ENCODE peak calls at places on chromosome 22, in five cellular contexts. One of them, this sample, is unnamed.

GRCh38 chr22:32583074-32583677 is 108.6 kb downstream of the FBXO7 start:
- DNase-seq in neural crest cell: no peak
- DNase-seq in lung: no peak
- DNase-seq in lower leg skin: no peak
- DNase-seq in tibial nerve: no peak
- DNase-seq in this sample: no peak

GRCh38 chr22:45235101-45235777 is 5.5 kb downstream of the KIAA0930 start:
- DNase-seq in neural crest cell: no peak
- DNase-seq in lung: no peak
- DNase-seq in lower leg skin: no peak
- DNase-seq in tibial nerve: no peak
- DNase-seq in this sample: no peak

GRCh38 chr22:48893288-48894063 is 934.2 kb downstream of the BRD1 start:
- DNase-seq in neural crest cell: no peak
- DNase-seq in lung: no peak
- DNase-seq in lower leg skin: no peak
- DNase-seq in tibial nerve: no peak
- DNase-seq in this sample: no peak

GRCh38 chr22:40395607-40396006 is 25.2 kb downstream of the SGSM3 start:
- DNase-seq in neural crest cell: no peak
- DNase-seq in lung: no peak
- DNase-seq in lower leg skin: no peak
- DNase-seq in tibial nerve: no peak
- DNase-seq in this sample: no peak

GRCh38 chr22:17430298-17430900 is 61.1 kb downstream of the CECR2 start:
- DNase-seq in neural crest cell: no peak
- DNase-seq in lung: no peak
- DNase-seq in lower leg skin: no peak
- DNase-seq in tibial nerve: peak; percentile 33
- DNase-seq in this sample: no peak

GRCh38 chr22:46287873-46288751 is 8.6 kb upstream of the GTSE1 start:
- DNase-seq in neural crest cell: no peak
- DNase-seq in lung: peak; percentile 54
- DNase-seq in lower leg skin: no peak
- DNase-seq in tibial nerve: no peak
- DNase-seq in this sample: no peak

GRCh38 chr22:27377501-27377900 is 424.1 kb downstream of the MN1 start:
- DNase-seq in neural crest cell: no peak
- DNase-seq in lung: peak; percentile 36
- DNase-seq in lower leg skin: no peak
- DNase-seq in tibial nerve: no peak
- DNase-seq in this sample: no peak

GRCh38 chr22:35630387-35630793 is 13.3 kb upstream of the MB start:
- DNase-seq in neural crest cell: no peak
- DNase-seq in lung: no peak
- DNase-seq in lower leg skin: no peak
- DNase-seq in tibial nerve: no peak
- DNase-seq in this sample: no peak

GRCh38 chr22:46990937-46991520 is 228.6 kb downstream of the TBC1D22A start:
- DNase-seq in neural crest cell: no peak
- DNase-seq in lung: no peak
- DNase-seq in lower leg skin: no peak
- DNase-seq in tibial nerve: no peak
- DNase-seq in this sample: no peak

GRCh38 chr22:41683616-41684015 is 5.1 kb downstream of the SNU13 start:
- DNase-seq in neural crest cell: no peak
- DNase-seq in lung: no peak
- DNase-seq in lower leg skin: no peak
- DNase-seq in tibial nerve: no peak
- DNase-seq in this sample: no peak

GRCh38 chr22:17781319-17782031 is 7.2 kb upstream of the BID start:
- DNase-seq in neural crest cell: no peak
- DNase-seq in lung: no peak
- DNase-seq in lower leg skin: peak; percentile 46
- DNase-seq in tibial nerve: no peak
- DNase-seq in this sample: peak; percentile 52

GRCh38 chr22:39309881-39310714 is 9.3 kb downstream of the RPL3 start:
- DNase-seq in neural crest cell: no peak
- DNase-seq in lung: no peak
- DNase-seq in lower leg skin: no peak
- DNase-seq in tibial nerve: no peak
- DNase-seq in this sample: no peak

GRCh38 chr22:19232620-19233019 is 54.1 kb upstream of the SLC25A1 start:
- DNase-seq in neural crest cell: no peak
- DNase-seq in lung: no peak
- DNase-seq in lower leg skin: no peak
- DNase-seq in tibial nerve: no peak
- DNase-seq in this sample: no peak

GRCh38 chr22:24433868-24434471 is 6.6 kb downstream of the ADORA2A start:
- DNase-seq in neural crest cell: no peak
- DNase-seq in lung: no peak
- DNase-seq in lower leg skin: no peak
- DNase-seq in tibial nerve: peak; percentile 43
- DNase-seq in this sample: no peak

GRCh38 chr22:38135133-38135706 is 24.7 kb upstream of the BAIAP2L2 start:
- DNase-seq in neural crest cell: no peak
- DNase-seq in lung: no peak
- DNase-seq in lower leg skin: no peak
- DNase-seq in tibial nerve: no peak
- DNase-seq in this sample: no peak

GRCh38 chr22:39893526-39893925 is at the start of gene ENTHD1:
- DNase-seq in neural crest cell: no peak
- DNase-seq in lung: no peak
- DNase-seq in lower leg skin: no peak
- DNase-seq in tibial nerve: no peak
- DNase-seq in this sample: no peak

GRCh38 chr22:30223303-30223702 is 23.3 kb downstream of the LIF start:
- DNase-seq in neural crest cell: no peak
- DNase-seq in lung: no peak
- DNase-seq in lower leg skin: no peak
- DNase-seq in tibial nerve: no peak
- DNase-seq in this sample: no peak

GRCh38 chr22:30225220-30225922 is 21.2 kb downstream of the LIF start:
- DNase-seq in neural crest cell: no peak
- DNase-seq in lung: no peak
- DNase-seq in lower leg skin: no peak
- DNase-seq in tibial nerve: no peak
- DNase-seq in this sample: no peak

GRCh38 chr22:30226192-30226832 is 20.2 kb downstream of the LIF start:
- DNase-seq in neural crest cell: no peak
- DNase-seq in lung: no peak
- DNase-seq in lower leg skin: no peak
- DNase-seq in tibial nerve: no peak
- DNase-seq in this sample: no peak

GRCh38 chr22:30222321-30222720 is 24.2 kb downstream of the LIF start:
- DNase-seq in neural crest cell: no peak
- DNase-seq in lung: no peak
- DNase-seq in lower leg skin: no peak
- DNase-seq in tibial nerve: no peak
- DNase-seq in this sample: no peak

DNA sequence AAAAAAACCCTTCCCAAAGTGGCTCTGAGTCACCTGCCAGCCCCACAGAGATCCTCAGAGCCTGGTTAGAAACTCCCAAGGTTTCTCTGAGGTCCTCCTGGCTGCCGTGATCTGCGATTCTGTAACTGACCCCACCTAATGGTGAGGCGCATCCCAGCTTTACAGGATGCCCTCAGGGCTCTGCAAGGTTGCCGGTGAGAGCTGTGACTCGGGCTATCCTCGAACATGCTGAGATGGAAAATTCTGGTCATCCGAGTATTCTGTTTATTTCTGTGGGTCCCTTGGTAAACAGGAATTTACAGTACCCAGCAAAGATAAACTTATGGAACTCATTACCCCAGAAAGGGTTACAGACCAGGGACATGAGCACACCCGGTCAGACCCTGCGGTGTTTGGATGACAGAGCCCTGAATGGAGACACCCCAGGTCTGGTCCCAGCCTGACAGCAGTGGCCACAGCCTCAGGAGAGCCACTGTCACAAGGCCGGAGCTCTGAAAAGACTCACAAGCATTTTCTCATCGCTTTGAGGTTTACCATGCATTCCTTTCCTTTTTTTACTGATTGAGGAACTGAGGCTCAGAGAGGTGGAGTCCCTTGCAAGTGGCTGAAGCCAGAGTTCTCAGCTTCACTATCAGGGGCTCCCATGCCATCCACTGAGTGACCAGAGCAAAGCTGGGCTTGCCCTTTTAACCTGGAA is 22.2 kb downstream of the LIF start:
- DNase-seq in neural crest cell: no peak
- DNase-seq in lung: no peak
- DNase-seq in lower leg skin: no peak
- DNase-seq in tibial nerve: no peak
- DNase-seq in this sample: no peak
- TF ChIP-seq CTCF in neural crest cell: no peak
- TF ChIP-seq CTCF in lung: no peak
- TF ChIP-seq CTCF in lower leg skin: no peak
- TF ChIP-seq CTCF in tibial nerve: no peak
- TF ChIP-seq CTCF in this sample: no peak

DNA sequence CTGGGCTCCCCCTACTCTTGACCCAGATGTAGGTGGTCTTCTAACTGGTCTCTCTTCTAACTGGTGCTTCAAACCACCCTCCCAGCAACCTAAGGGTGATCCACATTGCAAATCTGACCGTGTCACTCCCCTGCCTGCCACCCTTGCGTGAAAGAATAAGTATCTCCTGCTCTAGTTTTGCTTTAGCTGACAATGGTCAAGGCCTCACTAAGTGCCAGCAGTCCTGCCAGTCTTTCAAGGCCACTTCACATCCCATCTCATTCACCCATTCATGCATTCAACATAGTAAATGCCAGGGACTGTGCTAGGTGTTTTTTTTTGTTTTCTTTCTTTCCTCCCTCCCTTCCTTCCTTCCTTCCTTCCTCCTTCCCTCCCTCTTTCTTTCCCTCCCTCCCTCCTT is 2.3 kb upstream of the KCTD17 start:
- DNase-seq in neural crest cell: no peak
- DNase-seq in lung: no peak
- DNase-seq in lower leg skin: no peak
- DNase-seq in tibial nerve: no peak
- DNase-seq in this sample: no peak
- TF ChIP-seq CTCF in neural crest cell: no peak
- TF ChIP-seq CTCF in lung: no peak
- TF ChIP-seq CTCF in lower leg skin: no peak
- TF ChIP-seq CTCF in tibial nerve: no peak
- TF ChIP-seq CTCF in this sample: no peak

DNA sequence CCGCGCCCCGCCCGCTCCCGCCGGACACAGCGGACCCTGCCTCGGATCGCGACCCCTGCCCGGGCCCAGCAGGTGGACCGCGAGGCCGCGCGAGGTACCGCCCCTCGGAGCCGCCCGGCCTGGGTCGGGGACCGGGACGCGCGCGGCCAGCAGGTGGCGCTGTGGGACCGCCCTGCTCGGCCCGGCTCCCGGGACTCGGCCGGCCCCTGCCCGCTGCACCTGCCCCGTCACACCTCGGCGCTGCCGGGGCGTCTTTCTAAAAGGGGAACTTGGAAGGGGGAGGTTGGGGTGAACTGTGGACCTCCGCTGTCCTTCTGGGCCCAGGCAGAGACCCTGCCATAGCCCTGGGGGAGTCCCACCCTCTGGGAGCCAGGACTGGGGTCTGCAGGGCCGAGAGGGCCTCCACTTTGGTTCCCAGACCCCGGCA is 11.1 kb downstream of the CRELD2 start:
- DNase-seq in neural crest cell: peak; percentile 75
- DNase-seq in lung: peak; percentile 65
- DNase-seq in lower leg skin: no peak
- DNase-seq in tibial nerve: no peak
- DNase-seq in this sample: no peak
- TF ChIP-seq CTCF in neural crest cell: peak; percentile 92
- TF ChIP-seq CTCF in lung: peak; percentile 90
- TF ChIP-seq CTCF in lower leg skin: no peak
- TF ChIP-seq CTCF in tibial nerve: peak; percentile 98
- TF ChIP-seq CTCF in this sample: peak; percentile 92

GRCh38 chr22:22802346-22802970 is 85.2 kb upstream of the IGLL5 start:
- DNase-seq in neural crest cell: no peak
- DNase-seq in lung: peak; percentile 23
- DNase-seq in lower leg skin: no peak
- DNase-seq in tibial nerve: no peak
- DNase-seq in this sample: no peak
- TF ChIP-seq CTCF in neural crest cell: peak; percentile 41
- TF ChIP-seq CTCF in lung: peak; percentile 18
- TF ChIP-seq CTCF in lower leg skin: no peak
- TF ChIP-seq CTCF in tibial nerve: no peak
- TF ChIP-seq CTCF in this sample: no peak

DNA sequence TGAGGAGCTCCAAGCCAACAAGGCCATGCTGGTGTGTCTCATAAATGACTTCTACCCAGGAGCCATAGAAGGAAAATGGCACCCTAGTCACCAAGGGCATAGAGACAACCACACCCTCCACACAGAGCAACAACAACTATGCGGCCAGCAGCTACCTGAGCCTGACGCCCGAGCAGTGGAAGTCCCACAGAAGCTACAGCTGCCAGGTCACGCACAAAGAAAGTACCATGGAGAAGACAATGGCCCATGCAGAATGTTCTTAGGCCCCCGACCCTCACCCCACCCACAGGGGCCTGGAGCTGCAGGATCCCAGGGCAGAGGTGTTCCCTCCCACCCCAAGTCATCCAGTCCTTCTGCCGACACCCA is 28.0 kb downstream of the IGLL5 start:
- DNase-seq in neural crest cell: no peak
- DNase-seq in lung: no peak
- DNase-seq in lower leg skin: no peak
- DNase-seq in tibial nerve: no peak
- DNase-seq in this sample: no peak
- TF ChIP-seq CTCF in neural crest cell: no peak
- TF ChIP-seq CTCF in lung: no peak
- TF ChIP-seq CTCF in lower leg skin: no peak
- TF ChIP-seq CTCF in tibial nerve: no peak
- TF ChIP-seq CTCF in this sample: no peak

GRCh38 chr22:31162015-31162765 is 2.2 kb downstream of the RNF185 start:
- DNase-seq in neural crest cell: no peak
- DNase-seq in lung: no peak
- DNase-seq in lower leg skin: no peak
- DNase-seq in tibial nerve: no peak
- DNase-seq in this sample: no peak
- TF ChIP-seq CTCF in neural crest cell: peak; percentile 20
- TF ChIP-seq CTCF in lung: no peak
- TF ChIP-seq CTCF in lower leg skin: no peak
- TF ChIP-seq CTCF in tibial nerve: no peak
- TF ChIP-seq CTCF in this sample: no peak

GRCh38 chr22:44003776-44004460 is 20.2 kb upstream of the PARVB start:
- DNase-seq in neural crest cell: no peak
- DNase-seq in lung: no peak
- DNase-seq in lower leg skin: no peak
- DNase-seq in tibial nerve: no peak
- DNase-seq in this sample: no peak
- TF ChIP-seq CTCF in neural crest cell: peak; percentile 14
- TF ChIP-seq CTCF in lung: no peak
- TF ChIP-seq CTCF in lower leg skin: no peak
- TF ChIP-seq CTCF in tibial nerve: no peak
- TF ChIP-seq CTCF in this sample: no peak

GRCh38 chr22:29259253-29259899 is 8.4 kb downstream of the RHBDD3 start:
- DNase-seq in neural crest cell: no peak
- DNase-seq in lung: no peak
- DNase-seq in lower leg skin: no peak
- DNase-seq in tibial nerve: no peak
- DNase-seq in this sample: no peak
- TF ChIP-seq CTCF in neural crest cell: no peak
- TF ChIP-seq CTCF in lung: no peak
- TF ChIP-seq CTCF in lower leg skin: no peak
- TF ChIP-seq CTCF in tibial nerve: no peak
- TF ChIP-seq CTCF in this sample: no peak

This sample was measured in omental fat pad.